ENCODE peak calls at places on chromosomes 4 and X, in four cellular contexts. Z is T-helper 17 cell; C is dermis blood vessel endothelial cell; N is naive thymus-derived CD8-positive, alpha-beta T cell. Q is an unnamed sample.

GRCh38 chr4:21979196-21979595 is 30.6 kb upstream of the KCNIP4 start:
- DNase-seq in Z (no peak), C (no peak), N (no peak), Q (no peak)

GRCh38 chrX:109740076-109740809 is 7.2 kb upstream of the ACSL4 start:
- DNase-seq in Z (no peak), C (no peak), N (no peak), Q (no peak)

GRCh38 chr4:57078685-57079521 is 31.3 kb downstream of the IGFBP7 start:
- DNase-seq in Z (no peak), C (peak), N (no peak), Q (no peak)

GRCh38 chr4:99679204-99679603 is 21.6 kb upstream of the C4orf54 start:
- DNase-seq in Z (no peak), C (no peak), N (no peak), Q (no peak)

GRCh38 chr4:152257601-152258066 is 278.3 kb downstream of the FBXW7 start:
- DNase-seq in Z (no peak), C (peak), N (no peak), Q (no peak)

GRCh38 chr4:94570558-94570957 is 118.8 kb downstream of the PDLIM5 start:
- DNase-seq in Z (no peak), C (no peak), N (no peak), Q (no peak)

GRCh38 chrX:102976290-102976689 is 39.2 kb downstream of the RAB40AL start:
- DNase-seq in Z (no peak), C (no peak), N (no peak), Q (no peak)

GRCh38 chr4:169724251-169724650 is 33.5 kb downstream of the HPF1 start:
- DNase-seq in Z (no peak), C (peak), N (no peak), Q (no peak)

GRCh38 chr4:145722561-145722960 is 42.6 kb downstream of the C4orf51 start:
- DNase-seq in Z (no peak), C (no peak), N (no peak), Q (no peak)

GRCh38 chr4:125550769-125551168 is 236.0 kb downstream of the FAT4 start:
- DNase-seq in Z (no peak), C (no peak), N (no peak), Q (no peak)

GRCh38 chr4:26204911-26205368 is 115.9 kb upstream of the RBPJ start:
- DNase-seq in Z (no peak), C (no peak), N (no peak), Q (no peak)

GRCh38 chr4:177182156-177182555 is 127.5 kb upstream of the NEIL3 start:
- DNase-seq in Z (no peak), C (no peak), N (no peak), Q (no peak)

GRCh38 chr4:166017804-166018203 is 144.8 kb downstream of the TLL1 start:
- DNase-seq in Z (no peak), C (no peak), N (no peak), Q (no peak)

GRCh38 chr4:147741190-147741788 is 9.4 kb downstream of the ARHGAP10 start:
- DNase-seq in Z (no peak), C (no peak), N (no peak), Q (no peak)

GRCh38 chr4:23278845-23279244 is 586.1 kb downstream of the GBA3 start:
- DNase-seq in Z (no peak), C (no peak), N (no peak), Q (no peak)

GRCh38 chrX:115616943-115617563 is 56.1 kb downstream of the PLS3 start:
- DNase-seq in Z (no peak), C (peak), N (no peak), Q (no peak)

GRCh38 chrX:40155617-40156471 is 58.1 kb upstream of the BCOR start:
- DNase-seq in Z (no peak), C (no peak), N (no peak), Q (no peak)

GRCh38 chr4:118589471-118590055 is 95.6 kb upstream of the METTL14 start:
- DNase-seq in Z (no peak), C (no peak), N (no peak), Q (no peak)